ENCODE peak calls at places on chromosomes 2 and 18, in five cellular contexts. V, F, P, M and I are unnamed samples.

GRCh38 chr18:31100598-31101147 is 1.5 kb downstream of the DSC2 start:
- DNase-seq in P (no peak), M (no peak), V (no peak), F (no peak), I (no peak)

GRCh38 chr2:215504547-215504946 is 68.7 kb upstream of the FN1 start:
- DNase-seq in P (no peak), V (peak), F (no peak), M (no peak), I (no peak)

GRCh38 chr2:109060496-109060895 is 68.5 kb upstream of the SH3RF3 start:
- DNase-seq in V (no peak), F (no peak), M (no peak), P (no peak), I (no peak)

GRCh38 chr18:58125183-58125582 is 81.2 kb downstream of the NEDD4L start:
- DNase-seq in F (no peak), P (no peak), V (peak), M (no peak), I (no peak)

GRCh38 chr2:230975927-230976326 is 20.0 kb upstream of the SPATA3 start:
- DNase-seq in F (no peak), V (no peak), M (no peak), P (no peak), I (no peak)

GRCh38 chr18:11502368-11502767 is 107.0 kb upstream of the SLC35G4 start:
- DNase-seq in V (peak), M (no peak), F (peak), P (no peak), I (no peak)

GRCh38 chr18:12236934-12237832 is 17.0 kb upstream of the CIDEA start:
- DNase-seq in P (peak), M (peak), F (peak), V (peak), I (peak)

GRCh38 chr2:62383843-62384242 is 122.2 kb downstream of the TMEM17 start:
- DNase-seq in V (peak), M (no peak), F (no peak), P (no peak), I (no peak)

GRCh38 chr2:39981877-39982276 is 202.8 kb upstream of the THUMPD2 start:
- DNase-seq in P (no peak), F (no peak), V (no peak), M (no peak), I (no peak)

GRCh38 chr2:239757154-239757760 is 267.9 kb downstream of the NDUFA10 start:
- DNase-seq in F (no peak), V (no peak), M (no peak), P (no peak), I (no peak)

GRCh38 chr18:57002627-57003026 is 144.3 kb upstream of the BOD1L2 start:
- DNase-seq in P (no peak), F (no peak), M (no peak), V (no peak), I (no peak)

GRCh38 chr2:127231130-127231865 is 11.2 kb upstream of the CYP27C1 start:
- DNase-seq in M (no peak), F (peak), P (no peak), V (no peak), I (no peak)

GRCh38 chr2:158297606-158298005 is 158.9 kb downstream of the CCDC148 start:
- DNase-seq in F (peak), P (no peak), V (peak), M (no peak), I (no peak)

GRCh38 chr2:157838442-157839161 is 37.5 kb downstream of the ACVR1 start:
- DNase-seq in M (peak), P (no peak), F (peak), V (peak), I (peak)

GRCh38 chr2:42567806-42568429 is 514 bp upstream of the MTA3 start:
- DNase-seq in V (peak), P (no peak), F (peak), M (peak), I (no peak)

GRCh38 chr2:101380376-101380775 is 6.9 kb downstream of the CREG2 start:
- DNase-seq in V (peak), F (peak), P (no peak), M (no peak), I (no peak)

GRCh38 chr18:12336887-12337286 is 28.8 kb downstream of the TUBB6 start:
- DNase-seq in V (peak), P (no peak), M (no peak), F (peak), I (no peak)

DNA sequence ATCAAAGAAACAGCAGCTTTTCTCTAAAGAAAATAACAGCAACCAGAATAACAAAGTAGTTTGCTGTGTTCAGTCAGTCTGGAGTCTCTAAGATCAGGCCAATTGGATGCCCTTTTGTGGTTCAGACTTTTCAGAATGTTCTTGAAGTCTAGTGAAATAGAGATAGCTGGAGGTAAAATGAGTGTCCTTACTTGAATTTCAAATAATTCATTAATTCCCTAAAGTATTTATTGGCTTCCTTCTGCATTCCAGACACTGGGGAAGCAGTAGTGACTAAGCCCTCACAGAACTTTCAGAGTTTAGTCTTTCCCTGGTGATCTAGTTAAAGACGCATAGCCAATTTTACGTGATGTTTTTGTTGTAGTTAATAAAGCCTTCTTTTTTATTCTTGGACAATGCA is 58.8 kb downstream of the C18orf54 start:
- DNase-seq in M (no peak), V (peak), F (peak), P (no peak), I (no peak)
- H3K4me3 ChIP-seq in M (no peak), V (no peak), F (no peak), P (no peak), I (no peak)

DNA sequence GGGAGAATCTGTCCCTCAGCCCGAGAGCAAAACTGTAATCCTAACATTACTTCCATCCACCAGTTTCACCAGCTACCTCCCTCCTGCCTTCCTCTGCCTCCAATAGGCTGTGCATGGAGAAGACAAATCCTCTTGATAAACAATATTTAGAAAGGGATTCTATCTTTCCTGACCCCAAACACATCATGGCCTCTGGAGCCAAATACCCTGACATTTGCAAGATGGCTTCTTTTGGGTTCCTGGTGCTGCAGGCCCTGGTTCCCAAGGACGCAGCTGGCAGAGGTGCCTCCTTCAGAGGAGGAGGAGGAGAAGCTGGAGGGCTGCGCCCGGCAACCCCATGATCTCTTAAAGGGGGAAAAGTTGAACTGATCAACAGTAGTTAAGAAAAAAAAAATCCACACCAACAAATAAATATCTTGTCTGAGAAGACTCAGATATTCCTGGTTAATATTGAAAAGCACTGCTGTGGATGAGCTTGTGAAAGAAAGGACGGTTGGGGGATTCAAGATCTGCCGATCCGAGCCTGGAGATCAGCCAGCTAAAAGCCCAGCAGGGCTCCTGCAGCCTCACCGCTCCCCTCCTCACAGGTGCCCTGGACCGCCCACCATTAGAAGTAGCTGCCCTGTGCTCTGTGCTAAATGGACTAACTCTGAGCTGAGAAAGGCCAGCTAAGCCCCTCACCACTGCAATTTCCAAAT is 116.8 kb downstream of the MSH2 start:
- DNase-seq in F (no peak), V (no peak), M (no peak), P (no peak), I (no peak)
- H3K4me3 ChIP-seq in F (no peak), V (no peak), M (no peak), P (peak), I (no peak)

GRCh38 chr18:61889541-61889940 is 3.3 kb downstream of the RNF152 start:
- DNase-seq in F (no peak), M (no peak), V (no peak), P (no peak), I (no peak)
- H3K4me3 ChIP-seq in F (no peak), M (no peak), V (no peak), P (no peak), I (no peak)

GRCh38 chr2:172431428-172431827 is 4.0 kb downstream of the ITGA6 start:
- DNase-seq in M (peak), P (no peak), V (no peak), F (no peak), I (no peak)

GRCh38 chr2:172430027-172430426 is 2.6 kb downstream of the ITGA6 start:
- DNase-seq in F (no peak), P (no peak), M (no peak), V (no peak), I (no peak)

GRCh38 chr2:172429351-172429968 is 2.1 kb downstream of the ITGA6 start:
- DNase-seq in M (no peak), V (no peak), F (peak), P (no peak), I (no peak)

GRCh38 chr2:172431993-172432392 is 4.6 kb downstream of the ITGA6 start:
- DNase-seq in P (no peak), M (no peak), F (no peak), V (no peak), I (no peak)

GRCh38 chr2:172430671-172431070 is 3.3 kb downstream of the ITGA6 start:
- DNase-seq in P (no peak), F (no peak), V (no peak), M (no peak), I (no peak)
- H3K4me3 ChIP-seq in P (peak), F (no peak), V (no peak), M (no peak), I (no peak)

GRCh38 chr2:233938676-233939370 is 21.6 kb downstream of the TRPM8 start:
- DNase-seq in M (no peak), F (no peak), P (no peak), V (no peak), I (no peak)
- H3K4me3 ChIP-seq in M (no peak), F (peak), P (no peak), V (peak), I (no peak)

DNA sequence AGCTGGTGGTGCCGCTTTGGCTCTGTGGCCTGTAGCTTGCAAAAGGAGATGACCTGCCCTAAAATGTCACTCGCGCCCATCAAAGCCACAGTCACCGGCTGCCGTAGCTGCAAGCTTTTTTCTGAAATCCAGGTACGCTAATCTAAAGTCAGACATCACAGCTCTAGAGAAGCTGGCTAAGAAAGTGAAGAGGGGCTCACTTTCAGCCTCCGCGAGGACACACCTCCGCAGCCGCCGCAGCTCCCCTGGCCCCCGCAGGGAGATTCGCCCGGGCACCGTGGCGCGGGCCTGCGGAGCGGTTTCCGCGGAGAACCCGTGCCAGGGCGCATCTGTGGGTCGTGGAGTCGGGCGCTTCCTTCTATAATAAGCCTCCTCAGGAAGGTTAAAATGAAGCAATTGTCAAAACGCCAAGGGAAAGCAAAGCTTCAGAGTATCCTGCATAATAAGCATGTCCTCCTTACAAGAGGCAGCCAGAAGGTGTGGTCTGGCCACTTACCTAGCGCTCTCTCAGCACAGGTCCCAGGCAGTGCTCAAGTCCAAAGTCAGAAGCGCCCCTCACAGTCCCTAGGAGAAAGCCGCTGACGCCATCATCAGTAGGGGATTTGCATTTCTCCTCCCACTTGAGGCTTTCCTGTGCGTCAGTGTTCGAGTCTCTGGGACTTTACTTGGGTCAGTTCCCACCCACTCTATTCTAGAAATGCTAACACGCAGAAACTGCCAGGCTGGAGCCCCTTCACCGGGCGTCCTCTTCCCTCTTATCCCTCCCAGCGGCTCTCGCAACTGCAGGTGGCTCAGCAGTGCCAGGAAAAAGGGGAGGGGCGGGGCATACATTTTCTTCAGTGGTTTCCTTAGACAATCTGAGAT is at the start of gene STAT4:
- DNase-seq in V (peak), M (peak), P (peak), F (no peak), I (peak)
- H3K4me3 ChIP-seq in V (peak), M (peak), P (peak), F (peak), I (peak)

DNA sequence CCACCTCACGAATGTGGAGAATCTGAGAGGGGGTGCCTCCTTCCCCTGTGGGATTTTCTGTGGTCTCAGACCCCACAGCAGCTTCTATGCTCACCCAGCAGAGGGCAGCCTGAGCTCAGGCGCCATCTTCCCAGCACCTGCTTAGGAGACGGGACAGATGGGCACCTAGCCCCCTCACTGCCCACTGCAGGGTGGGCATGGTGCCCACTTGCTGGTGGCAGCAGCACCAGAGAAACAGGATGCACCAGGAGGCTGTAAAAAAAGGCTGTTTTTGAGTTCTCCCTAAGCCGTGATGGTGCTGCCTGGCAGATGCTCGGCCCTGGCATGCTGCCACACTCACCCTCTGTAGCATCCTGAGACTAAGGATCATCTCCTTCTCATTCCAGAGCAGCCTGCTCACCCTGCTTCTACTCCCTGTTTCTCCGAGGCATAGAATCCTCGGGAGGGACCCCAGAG is 19.1 kb upstream of the SLC20A1 start:
- DNase-seq in P (peak), V (no peak), M (peak), F (peak), I (peak)
- H3K4me3 ChIP-seq in P (peak), V (peak), M (no peak), F (no peak), I (peak)

GRCh38 chr2:100104718-100105677 is 37.4 kb downstream of the AFF3 start:
- DNase-seq in M (peak), F (peak), V (no peak), P (no peak), I (no peak)

GRCh38 chr2:100105678-100106054 is 36.7 kb downstream of the AFF3 start:
- DNase-seq in F (peak), P (no peak), M (no peak), V (no peak), I (no peak)

GRCh38 chr2:100107911-100108647 is 34.3 kb downstream of the AFF3 start:
- DNase-seq in F (no peak), M (no peak), V (no peak), P (no peak), I (no peak)

GRCh38 chr2:100107440-100107839 is 35.0 kb downstream of the AFF3 start:
- DNase-seq in P (no peak), F (no peak), V (no peak), M (no peak), I (no peak)

DNA sequence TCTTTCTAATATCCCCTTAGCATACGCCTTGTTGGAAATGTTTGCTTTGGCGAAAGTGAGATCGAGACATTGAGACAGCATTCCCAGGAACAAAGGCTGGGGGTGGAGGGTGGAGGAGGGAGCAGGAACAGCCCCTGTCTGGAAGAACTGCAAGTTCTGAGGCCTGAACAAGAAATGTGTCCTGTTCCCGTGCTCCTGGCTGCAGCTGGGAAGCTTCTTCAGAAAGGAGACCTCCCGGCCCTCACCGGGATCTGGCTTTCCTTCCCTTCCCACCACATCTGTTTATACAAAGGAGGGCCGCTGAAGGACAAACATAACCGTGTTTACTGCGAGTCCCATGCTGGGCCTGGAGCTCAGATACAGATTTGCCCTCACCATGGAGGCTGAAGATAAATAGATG is 35.9 kb downstream of the AFF3 start:
- DNase-seq in P (no peak), M (peak), V (no peak), F (peak), I (no peak)
- H3K4me3 ChIP-seq in P (no peak), M (no peak), V (no peak), F (no peak), I (no peak)

GRCh38 chr18:35619468-35619867 is 37.9 kb downstream of the GALNT1 start:
- DNase-seq in V (no peak), M (no peak), P (no peak), F (no peak), I (no peak)
- H3K4me3 ChIP-seq in V (no peak), M (no peak), P (no peak), F (no peak), I (no peak)

DNA sequence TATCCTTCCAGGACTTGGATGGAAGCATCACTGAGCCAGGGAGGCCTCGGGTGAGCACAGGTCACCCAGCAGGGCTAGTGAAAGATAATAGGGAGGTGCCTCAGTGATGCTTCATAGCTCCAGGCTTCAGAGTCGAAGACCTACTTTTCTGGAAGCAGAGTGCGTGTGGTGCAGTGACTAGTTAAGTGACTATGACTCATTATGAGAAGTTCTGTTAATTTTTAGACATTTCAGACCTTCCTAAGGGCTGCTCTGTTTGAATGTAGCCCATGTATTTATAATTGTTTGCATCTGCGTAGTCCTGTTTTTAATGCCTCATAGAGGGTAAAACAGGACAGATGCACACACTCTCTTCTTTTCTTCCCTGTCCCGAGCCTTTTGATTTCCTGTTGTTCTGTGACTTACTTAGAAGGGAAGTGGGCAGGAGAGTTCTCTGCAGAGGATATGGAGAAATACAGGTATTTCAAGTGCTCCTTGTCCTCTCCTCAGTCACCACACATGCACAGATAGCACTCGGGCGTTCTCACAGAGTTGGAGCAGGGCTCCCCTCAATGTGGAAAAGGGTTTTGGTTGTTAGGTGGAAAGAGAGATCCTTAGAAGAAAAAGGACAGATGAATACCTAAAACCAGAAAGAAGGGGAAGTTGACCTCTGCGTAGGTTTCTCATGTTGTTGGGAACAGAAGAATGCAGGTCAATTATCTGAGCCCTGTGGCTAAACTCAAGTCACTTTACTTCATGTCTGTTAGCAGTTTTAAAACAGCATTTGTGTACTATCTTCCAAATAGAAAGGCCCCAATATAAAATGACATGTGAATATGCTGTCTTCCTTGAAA is 34.7 kb downstream of the RALB start:
- DNase-seq in V (peak), M (no peak), P (no peak), F (peak), I (no peak)
- H3K4me3 ChIP-seq in V (no peak), M (no peak), P (peak), F (no peak), I (no peak)